ENCODE peak calls at places on chromosomes 16 and 17, in seven cellular contexts. Y, V, F, W, S, R and L are unnamed samples.
A peak's percentile ranks its signal among the peaks of the same experiment; 100 is the strongest.

GRCh38 chr16:80006175-80006895 is 405.8 kb upstream of the MAF start:
- DNase-seq in Y (no peak), V (no peak), F (no peak), W (no peak), S (no peak), R (no peak), L (no peak)

GRCh38 chr17:5877948-5878347 is 192.2 kb upstream of the WSCD1 start:
- DNase-seq in Y (no peak), V (no peak), F (no peak), W (no peak), S (no peak), R (no peak), L (no peak)

GRCh38 chr16:52318259-52319008 is 228.5 kb downstream of the TOX3 start:
- DNase-seq in Y (peak; percentile 41), V (no peak), F (no peak), W (no peak), S (no peak), R (no peak), L (no peak)

GRCh38 chr17:43020030-43020621 is 2.1 kb downstream of the VAT1 start:
- DNase-seq in Y (no peak), V (no peak), F (no peak), W (no peak), S (no peak), R (no peak), L (no peak)

GRCh38 chr17:42577140-42577531 is 393 bp downstream of the PSMC3IP start:
- DNase-seq in Y (no peak), V (no peak), F (no peak), W (no peak), S (no peak), R (no peak), L (peak; percentile 16)

GRCh38 chr16:58481226-58481869 is 18.6 kb upstream of the NDRG4 start:
- DNase-seq in Y (no peak), V (no peak), F (no peak), W (no peak), S (no peak), R (no peak), L (no peak)

GRCh38 chr17:21677911-21678310 is 14.4 kb upstream of the KCNJ18 start:
- DNase-seq in Y (no peak), V (no peak), F (no peak), W (no peak), S (no peak), R (no peak), L (no peak)

GRCh38 chr16:11470676-11471415 is 115.9 kb downstream of the LITAF start:
- DNase-seq in Y (peak; percentile 19), V (no peak), F (no peak), W (no peak), S (no peak), R (no peak), L (no peak)

GRCh38 chr17:59361386-59361785 is 29.9 kb downstream of the YPEL2 start:
- DNase-seq in Y (no peak), V (peak; percentile 42), F (peak; percentile 93), W (no peak), S (no peak), R (peak; percentile 66), L (no peak)

GRCh38 chr17:6997171-6997570 is 1.3 kb downstream of the ALOX12 start:
- DNase-seq in Y (no peak), V (no peak), F (no peak), W (no peak), S (no peak), R (no peak), L (no peak)

GRCh38 chr16:546909-547770 is 13.1 kb upstream of the PRR35 start:
- DNase-seq in Y (peak; percentile 46), V (peak; percentile 68), F (no peak), W (peak; percentile 54), S (peak; percentile 78), R (no peak), L (no peak)

GRCh38 chr17:50107790-50108414 is 12.8 kb downstream of the PDK2 start:
- DNase-seq in Y (no peak), V (no peak), F (no peak), W (no peak), S (no peak), R (peak; percentile 71), L (no peak)

GRCh38 chr16:31135535-31136286 is at the start of gene PRSS8:
- DNase-seq in Y (no peak), V (no peak), F (no peak), W (no peak), S (peak; percentile 90), R (no peak), L (no peak)

GRCh38 chr16:53768167-53768566 is 64.2 kb downstream of the FTO start:
- DNase-seq in Y (no peak), V (no peak), F (no peak), W (no peak), S (no peak), R (no peak), L (no peak)

GRCh38 chr16:30775381-30776099 is 11.5 kb downstream of the ZNF629 start:
- DNase-seq in Y (peak; percentile 48), V (peak; percentile 79), F (peak; percentile 40), W (peak; percentile 56), S (peak; percentile 74), R (peak; percentile 81), L (peak; percentile 31)

GRCh38 chr17:80633197-80633596 is 88.6 kb downstream of the RPTOR start:
- DNase-seq in Y (no peak), V (no peak), F (no peak), W (no peak), S (no peak), R (no peak), L (no peak)

GRCh38 chr17:40115101-40115436 is 6.7 kb upstream of the MSL1 start:
- DNase-seq in Y (no peak), V (no peak), F (no peak), W (no peak), S (no peak), R (no peak), L (no peak)

GRCh38 chr16:78436023-78436422 is 336.6 kb downstream of the WWOX start:
- DNase-seq in Y (no peak), V (no peak), F (no peak), W (no peak), S (no peak), R (no peak), L (no peak)

GRCh38 chr17:39662551-39663339 is 2.4 kb upstream of the TCAP start:
- DNase-seq in Y (no peak), V (no peak), F (no peak), W (no peak), S (no peak), R (no peak), L (no peak)

GRCh38 chr17:75909812-75910274 is 5.2 kb upstream of the MRPL38 start:
- DNase-seq in Y (peak; percentile 17), V (no peak), F (no peak), W (no peak), S (peak; percentile 64), R (no peak), L (no peak)

GRCh38 chr17:31582151-31582907 is 190.9 kb downstream of the RAB11FIP4 start:
- DNase-seq in Y (no peak), V (no peak), F (no peak), W (no peak), S (peak; percentile 54), R (peak; percentile 40), L (no peak)

GRCh38 chr16:80346160-80346632 is 194.6 kb upstream of the DYNLRB2 start:
- DNase-seq in Y (no peak), V (no peak), F (no peak), W (no peak), S (no peak), R (no peak), L (no peak)

GRCh38 chr16:73717266-73718057 is 579.2 kb upstream of the PSMD7 start:
- DNase-seq in Y (no peak), V (no peak), F (no peak), W (no peak), S (no peak), R (no peak), L (no peak)

GRCh38 chr17:19539040-19539399 is 5.4 kb downstream of the SLC47A1 start:
- DNase-seq in Y (no peak), V (no peak), F (no peak), W (no peak), S (no peak), R (no peak), L (no peak)

GRCh38 chr17:21425736-21426135 is 49.6 kb downstream of the KCNJ12 start:
- DNase-seq in Y (no peak), V (no peak), F (no peak), W (no peak), S (no peak), R (no peak), L (no peak)

GRCh38 chr17:14101976-14102375 is 32.7 kb downstream of the COX10 start:
- DNase-seq in Y (no peak), V (no peak), F (no peak), W (no peak), S (peak; percentile 17), R (no peak), L (no peak)

GRCh38 chr17:82613283-82614094 is 34.8 kb downstream of the WDR45B start:
- DNase-seq in Y (no peak), V (no peak), F (no peak), W (no peak), S (no peak), R (no peak), L (no peak)

GRCh38 chr16:28528463-28528867 is 10.3 kb downstream of the NUPR1 start:
- DNase-seq in Y (no peak), V (no peak), F (no peak), W (no peak), S (no peak), R (no peak), L (no peak)

GRCh38 chr16:55418586-55418985 is 60.4 kb upstream of the MMP2 start:
- DNase-seq in Y (no peak), V (no peak), F (no peak), W (no peak), S (no peak), R (no peak), L (no peak)

GRCh38 chr17:48834973-48835372 is 4.1 kb downstream of the CALCOCO2 start:
- DNase-seq in Y (no peak), V (no peak), F (no peak), W (no peak), S (no peak), R (no peak), L (no peak)

GRCh38 chr16:72875291-72876036 is 172.5 kb downstream of the ZFHX3 start:
- DNase-seq in Y (peak; percentile 68), V (no peak), F (no peak), W (no peak), S (no peak), R (no peak), L (no peak)

GRCh38 chr16:80954985-80955384 is 51.7 kb downstream of the CMC2 start:
- DNase-seq in Y (no peak), V (no peak), F (no peak), W (no peak), S (no peak), R (no peak), L (no peak)

GRCh38 chr17:52027620-52028019 is 130.9 kb downstream of the CA10 start:
- DNase-seq in Y (no peak), V (no peak), F (peak; percentile 28), W (no peak), S (no peak), R (peak; percentile 84), L (no peak)